ENCODE peak calls at places on chromosomes 13 and 19, in four cellular contexts. One of them, this sample, is unnamed.

GRCh38 chr13:83498486-83499190 is 383.6 kb downstream of the SLITRK1 start:
- DNase-seq in stimulated activated CD8-positive, alpha-beta memory T cell treated with anti-CD3 and anti-CD28 coated beads, Interleukin-4, amount 100 ng/mL, for 4 hours: no peak
- DNase-seq in CD8-positive, alpha-beta T cell: no peak
- DNase-seq in GM18507: no peak
- DNase-seq in this sample: no peak

GRCh38 chr19:30228726-30229523 is 143.3 kb upstream of the ZNF536 start:
- DNase-seq in stimulated activated CD8-positive, alpha-beta memory T cell treated with anti-CD3 and anti-CD28 coated beads, Interleukin-4, amount 100 ng/mL, for 4 hours: no peak
- DNase-seq in CD8-positive, alpha-beta T cell: no peak
- DNase-seq in GM18507: no peak
- DNase-seq in this sample: no peak

GRCh38 chr19:8592231-8593009 is 15.2 kb upstream of the MYO1F start:
- DNase-seq in CD8-positive, alpha-beta T cell: peak; percentile 91
- DNase-seq in GM18507: no peak
- DNase-seq in stimulated activated CD8-positive, alpha-beta memory T cell treated with anti-CD3 and anti-CD28 coated beads, Interleukin-4, amount 100 ng/mL, for 4 hours: peak; percentile 84
- DNase-seq in this sample: peak; percentile 87

GRCh38 chr19:6453951-6454565 is 5.5 kb downstream of the SLC25A23 start:
- DNase-seq in GM18507: no peak
- DNase-seq in CD8-positive, alpha-beta T cell: no peak
- DNase-seq in stimulated activated CD8-positive, alpha-beta memory T cell treated with anti-CD3 and anti-CD28 coated beads, Interleukin-4, amount 100 ng/mL, for 4 hours: no peak
- DNase-seq in this sample: no peak

GRCh38 chr13:110329258-110329657 is 22.2 kb downstream of the COL4A2 start:
- DNase-seq in CD8-positive, alpha-beta T cell: no peak
- DNase-seq in stimulated activated CD8-positive, alpha-beta memory T cell treated with anti-CD3 and anti-CD28 coated beads, Interleukin-4, amount 100 ng/mL, for 4 hours: no peak
- DNase-seq in GM18507: no peak
- DNase-seq in this sample: no peak

GRCh38 chr13:95906999-95907398 is 146.2 kb downstream of the UGGT2 start:
- DNase-seq in CD8-positive, alpha-beta T cell: no peak
- DNase-seq in stimulated activated CD8-positive, alpha-beta memory T cell treated with anti-CD3 and anti-CD28 coated beads, Interleukin-4, amount 100 ng/mL, for 4 hours: no peak
- DNase-seq in GM18507: no peak
- DNase-seq in this sample: no peak

GRCh38 chr13:34810996-34811395 is 131.1 kb upstream of the NBEA start:
- DNase-seq in CD8-positive, alpha-beta T cell: no peak
- DNase-seq in stimulated activated CD8-positive, alpha-beta memory T cell treated with anti-CD3 and anti-CD28 coated beads, Interleukin-4, amount 100 ng/mL, for 4 hours: no peak
- DNase-seq in GM18507: no peak
- DNase-seq in this sample: no peak

GRCh38 chr19:19655641-19656343 is 7.7 kb downstream of the ATP13A1 start:
- DNase-seq in GM18507: no peak
- DNase-seq in stimulated activated CD8-positive, alpha-beta memory T cell treated with anti-CD3 and anti-CD28 coated beads, Interleukin-4, amount 100 ng/mL, for 4 hours: no peak
- DNase-seq in CD8-positive, alpha-beta T cell: no peak
- DNase-seq in this sample: no peak

GRCh38 chr19:48290341-48290922 is 20.6 kb downstream of the ZNF114 start:
- DNase-seq in CD8-positive, alpha-beta T cell: no peak
- DNase-seq in stimulated activated CD8-positive, alpha-beta memory T cell treated with anti-CD3 and anti-CD28 coated beads, Interleukin-4, amount 100 ng/mL, for 4 hours: no peak
- DNase-seq in GM18507: no peak
- DNase-seq in this sample: no peak

GRCh38 chr19:2905918-2906519 is 5.3 kb downstream of the ZNF57 start:
- DNase-seq in GM18507: no peak
- DNase-seq in stimulated activated CD8-positive, alpha-beta memory T cell treated with anti-CD3 and anti-CD28 coated beads, Interleukin-4, amount 100 ng/mL, for 4 hours: no peak
- DNase-seq in CD8-positive, alpha-beta T cell: no peak
- DNase-seq in this sample: no peak

GRCh38 chr13:30156270-30156669 is 151.1 kb downstream of the KATNAL1 start:
- DNase-seq in GM18507: no peak
- DNase-seq in stimulated activated CD8-positive, alpha-beta memory T cell treated with anti-CD3 and anti-CD28 coated beads, Interleukin-4, amount 100 ng/mL, for 4 hours: no peak
- DNase-seq in CD8-positive, alpha-beta T cell: no peak
- DNase-seq in this sample: no peak

GRCh38 chr19:31340059-31341025 is 8.9 kb downstream of the TSHZ3 start:
- DNase-seq in CD8-positive, alpha-beta T cell: no peak
- DNase-seq in GM18507: no peak
- DNase-seq in stimulated activated CD8-positive, alpha-beta memory T cell treated with anti-CD3 and anti-CD28 coated beads, Interleukin-4, amount 100 ng/mL, for 4 hours: no peak
- DNase-seq in this sample: no peak

GRCh38 chr19:16025108-16026101 is 50.9 kb upstream of the TPM4 start:
- DNase-seq in GM18507: peak; percentile 17
- DNase-seq in stimulated activated CD8-positive, alpha-beta memory T cell treated with anti-CD3 and anti-CD28 coated beads, Interleukin-4, amount 100 ng/mL, for 4 hours: no peak
- DNase-seq in CD8-positive, alpha-beta T cell: no peak
- DNase-seq in this sample: no peak

GRCh38 chr13:43831088-43831487 is 44.3 kb upstream of the ENOX1 start:
- DNase-seq in CD8-positive, alpha-beta T cell: no peak
- DNase-seq in stimulated activated CD8-positive, alpha-beta memory T cell treated with anti-CD3 and anti-CD28 coated beads, Interleukin-4, amount 100 ng/mL, for 4 hours: no peak
- DNase-seq in GM18507: no peak
- DNase-seq in this sample: no peak

GRCh38 chr13:113981201-113981605 is 7.3 kb upstream of the C13orf46 start:
- DNase-seq in CD8-positive, alpha-beta T cell: no peak
- DNase-seq in GM18507: no peak
- DNase-seq in stimulated activated CD8-positive, alpha-beta memory T cell treated with anti-CD3 and anti-CD28 coated beads, Interleukin-4, amount 100 ng/mL, for 4 hours: no peak
- DNase-seq in this sample: no peak

GRCh38 chr19:48094843-48095203 is 15.8 kb downstream of the PLA2G4C start:
- DNase-seq in stimulated activated CD8-positive, alpha-beta memory T cell treated with anti-CD3 and anti-CD28 coated beads, Interleukin-4, amount 100 ng/mL, for 4 hours: no peak
- DNase-seq in CD8-positive, alpha-beta T cell: no peak
- DNase-seq in GM18507: no peak
- DNase-seq in this sample: no peak

GRCh38 chr19:13090511-13091231 is 12.0 kb downstream of the LYL1 start:
- DNase-seq in CD8-positive, alpha-beta T cell: no peak
- DNase-seq in GM18507: no peak
- DNase-seq in stimulated activated CD8-positive, alpha-beta memory T cell treated with anti-CD3 and anti-CD28 coated beads, Interleukin-4, amount 100 ng/mL, for 4 hours: no peak
- DNase-seq in this sample: no peak

GRCh38 chr19:4930664-4931063 is 21.4 kb downstream of the UHRF1 start:
- DNase-seq in CD8-positive, alpha-beta T cell: no peak
- DNase-seq in stimulated activated CD8-positive, alpha-beta memory T cell treated with anti-CD3 and anti-CD28 coated beads, Interleukin-4, amount 100 ng/mL, for 4 hours: no peak
- DNase-seq in GM18507: no peak
- DNase-seq in this sample: no peak

GRCh38 chr13:66195238-66195637 is 1034.9 kb downstream of the PCDH9 start:
- DNase-seq in CD8-positive, alpha-beta T cell: no peak
- DNase-seq in GM18507: no peak
- DNase-seq in stimulated activated CD8-positive, alpha-beta memory T cell treated with anti-CD3 and anti-CD28 coated beads, Interleukin-4, amount 100 ng/mL, for 4 hours: no peak
- DNase-seq in this sample: no peak

GRCh38 chr13:75432811-75433244 is 49.1 kb downstream of the TBC1D4 start:
- DNase-seq in stimulated activated CD8-positive, alpha-beta memory T cell treated with anti-CD3 and anti-CD28 coated beads, Interleukin-4, amount 100 ng/mL, for 4 hours: no peak
- DNase-seq in GM18507: no peak
- DNase-seq in CD8-positive, alpha-beta T cell: no peak
- DNase-seq in this sample: no peak

GRCh38 chr13:22655106-22655852 is 525.5 kb upstream of the SGCG start:
- DNase-seq in GM18507: no peak
- DNase-seq in CD8-positive, alpha-beta T cell: no peak
- DNase-seq in stimulated activated CD8-positive, alpha-beta memory T cell treated with anti-CD3 and anti-CD28 coated beads, Interleukin-4, amount 100 ng/mL, for 4 hours: no peak
- DNase-seq in this sample: no peak

GRCh38 chr13:40438022-40438692 is 228.3 kb downstream of the FOXO1 start:
- DNase-seq in GM18507: no peak
- DNase-seq in CD8-positive, alpha-beta T cell: no peak
- DNase-seq in stimulated activated CD8-positive, alpha-beta memory T cell treated with anti-CD3 and anti-CD28 coated beads, Interleukin-4, amount 100 ng/mL, for 4 hours: no peak
- DNase-seq in this sample: no peak

GRCh38 chr13:37869756-37870488 is at the start of gene TRPC4:
- DNase-seq in CD8-positive, alpha-beta T cell: no peak
- DNase-seq in GM18507: no peak
- DNase-seq in stimulated activated CD8-positive, alpha-beta memory T cell treated with anti-CD3 and anti-CD28 coated beads, Interleukin-4, amount 100 ng/mL, for 4 hours: no peak
- DNase-seq in this sample: no peak

GRCh38 chr13:113860579-113861432 is 3.1 kb downstream of the GAS6 start:
- DNase-seq in CD8-positive, alpha-beta T cell: no peak
- DNase-seq in GM18507: no peak
- DNase-seq in stimulated activated CD8-positive, alpha-beta memory T cell treated with anti-CD3 and anti-CD28 coated beads, Interleukin-4, amount 100 ng/mL, for 4 hours: no peak
- DNase-seq in this sample: no peak

GRCh38 chr19:13887039-13887438 is 10.1 kb downstream of the NANOS3 start:
- DNase-seq in CD8-positive, alpha-beta T cell: no peak
- DNase-seq in GM18507: no peak
- DNase-seq in stimulated activated CD8-positive, alpha-beta memory T cell treated with anti-CD3 and anti-CD28 coated beads, Interleukin-4, amount 100 ng/mL, for 4 hours: peak; percentile 38
- DNase-seq in this sample: no peak

GRCh38 chr19:10290876-10291553 is 1.3 kb downstream of the ICAM5 start:
- DNase-seq in CD8-positive, alpha-beta T cell: no peak
- DNase-seq in stimulated activated CD8-positive, alpha-beta memory T cell treated with anti-CD3 and anti-CD28 coated beads, Interleukin-4, amount 100 ng/mL, for 4 hours: peak; percentile 40
- DNase-seq in GM18507: no peak
- DNase-seq in this sample: no peak

GRCh38 chr13:37914781-37915391 is 45.3 kb upstream of the TRPC4 start:
- DNase-seq in GM18507: no peak
- DNase-seq in stimulated activated CD8-positive, alpha-beta memory T cell treated with anti-CD3 and anti-CD28 coated beads, Interleukin-4, amount 100 ng/mL, for 4 hours: no peak
- DNase-seq in CD8-positive, alpha-beta T cell: no peak
- DNase-seq in this sample: no peak

GRCh38 chr13:108034909-108035308 is 180.4 kb downstream of the LIG4 start:
- DNase-seq in GM18507: no peak
- DNase-seq in stimulated activated CD8-positive, alpha-beta memory T cell treated with anti-CD3 and anti-CD28 coated beads, Interleukin-4, amount 100 ng/mL, for 4 hours: no peak
- DNase-seq in CD8-positive, alpha-beta T cell: no peak
- DNase-seq in this sample: no peak

GRCh38 chr19:15479391-15480345 is at the start of gene PGLYRP2:
- DNase-seq in GM18507: no peak
- DNase-seq in CD8-positive, alpha-beta T cell: no peak
- DNase-seq in stimulated activated CD8-positive, alpha-beta memory T cell treated with anti-CD3 and anti-CD28 coated beads, Interleukin-4, amount 100 ng/mL, for 4 hours: no peak
- DNase-seq in this sample: no peak

GRCh38 chr13:113918981-113919646 is 54.8 kb downstream of the C13orf46 start:
- DNase-seq in CD8-positive, alpha-beta T cell: no peak
- DNase-seq in GM18507: no peak
- DNase-seq in stimulated activated CD8-positive, alpha-beta memory T cell treated with anti-CD3 and anti-CD28 coated beads, Interleukin-4, amount 100 ng/mL, for 4 hours: no peak
- DNase-seq in this sample: no peak

GRCh38 chr19:5978606-5979552 is 939 bp upstream of the RANBP3 start:
- DNase-seq in stimulated activated CD8-positive, alpha-beta memory T cell treated with anti-CD3 and anti-CD28 coated beads, Interleukin-4, amount 100 ng/mL, for 4 hours: no peak
- DNase-seq in CD8-positive, alpha-beta T cell: no peak
- DNase-seq in GM18507: no peak
- DNase-seq in this sample: no peak

GRCh38 chr13:32107474-32107873 is 75.9 kb downstream of the FRY start:
- DNase-seq in stimulated activated CD8-positive, alpha-beta memory T cell treated with anti-CD3 and anti-CD28 coated beads, Interleukin-4, amount 100 ng/mL, for 4 hours: no peak
- DNase-seq in CD8-positive, alpha-beta T cell: no peak
- DNase-seq in GM18507: no peak
- DNase-seq in this sample: no peak

GRCh38 chr13:112752711-112753541 is 63.1 kb downstream of the ATP11A start:
- DNase-seq in stimulated activated CD8-positive, alpha-beta memory T cell treated with anti-CD3 and anti-CD28 coated beads, Interleukin-4, amount 100 ng/mL, for 4 hours: no peak
- DNase-seq in CD8-positive, alpha-beta T cell: no peak
- DNase-seq in GM18507: no peak
- DNase-seq in this sample: no peak

GRCh38 chr13:42266464-42266863 is 5.5 kb upstream of the AKAP11 start:
- DNase-seq in stimulated activated CD8-positive, alpha-beta memory T cell treated with anti-CD3 and anti-CD28 coated beads, Interleukin-4, amount 100 ng/mL, for 4 hours: no peak
- DNase-seq in CD8-positive, alpha-beta T cell: no peak
- DNase-seq in GM18507: no peak
- DNase-seq in this sample: no peak

GRCh38 chr13:51644649-51645048 is 60.4 kb downstream of the WDFY2 start:
- DNase-seq in GM18507: no peak
- DNase-seq in stimulated activated CD8-positive, alpha-beta memory T cell treated with anti-CD3 and anti-CD28 coated beads, Interleukin-4, amount 100 ng/mL, for 4 hours: no peak
- DNase-seq in CD8-positive, alpha-beta T cell: no peak
- DNase-seq in this sample: no peak

GRCh38 chr13:93477238-93477637 is 250.6 kb downstream of the GPC6 start:
- DNase-seq in stimulated activated CD8-positive, alpha-beta memory T cell treated with anti-CD3 and anti-CD28 coated beads, Interleukin-4, amount 100 ng/mL, for 4 hours: no peak
- DNase-seq in GM18507: no peak
- DNase-seq in CD8-positive, alpha-beta T cell: no peak
- DNase-seq in this sample: no peak

GRCh38 chr13:44790289-44790688 is 199.0 kb downstream of the NUFIP1 start:
- DNase-seq in stimulated activated CD8-positive, alpha-beta memory T cell treated with anti-CD3 and anti-CD28 coated beads, Interleukin-4, amount 100 ng/mL, for 4 hours: no peak
- DNase-seq in CD8-positive, alpha-beta T cell: no peak
- DNase-seq in GM18507: no peak
- DNase-seq in this sample: no peak

GRCh38 chr19:12137541-12137940 is 2.6 kb downstream of the ZNF20 start:
- DNase-seq in GM18507: no peak
- DNase-seq in CD8-positive, alpha-beta T cell: peak; percentile 11
- DNase-seq in stimulated activated CD8-positive, alpha-beta memory T cell treated with anti-CD3 and anti-CD28 coated beads, Interleukin-4, amount 100 ng/mL, for 4 hours: no peak
- DNase-seq in this sample: no peak

GRCh38 chr19:46852830-46853229 is 2.2 kb upstream of the AP2S1 start:
- DNase-seq in CD8-positive, alpha-beta T cell: no peak
- DNase-seq in stimulated activated CD8-positive, alpha-beta memory T cell treated with anti-CD3 and anti-CD28 coated beads, Interleukin-4, amount 100 ng/mL, for 4 hours: no peak
- DNase-seq in GM18507: no peak
- DNase-seq in this sample: no peak

This sample was measured in activated CD8-positive, alpha-beta memory T cell treated with anti-CD3 and anti-CD28 coated beads for 1 hour.